ENCODE peak calls at places on chromosomes 1 and 21, in five cellular contexts. One of them, this sample, is unnamed.

GRCh38 chr1:66464356-66464755 is 69.6 kb upstream of the SGIP1 start:
- DNase-seq in NCI-H510A treated with DMSO at 0.1 percent for 48 hours: no peak
- DNase-seq in fibroblast of lung: no peak
- DNase-seq in posterior vena cava: no peak
- DNase-seq in stimulated activated naive CD8-positive, alpha-beta T cell treated with anti-CD3 and anti-CD28 coated beads, Interleukin-15, amount 100 ng/mL, for 72 hours: no peak
- DNase-seq in this sample: no peak

GRCh38 chr1:53712276-53712675 is 26.7 kb downstream of the GLIS1 start:
- DNase-seq in posterior vena cava: no peak
- DNase-seq in NCI-H510A treated with DMSO at 0.1 percent for 48 hours: no peak
- DNase-seq in stimulated activated naive CD8-positive, alpha-beta T cell treated with anti-CD3 and anti-CD28 coated beads, Interleukin-15, amount 100 ng/mL, for 72 hours: no peak
- DNase-seq in fibroblast of lung: no peak
- DNase-seq in this sample: no peak

GRCh38 chr1:206529425-206529824 is 22.1 kb downstream of the RASSF5 start:
- DNase-seq in stimulated activated naive CD8-positive, alpha-beta T cell treated with anti-CD3 and anti-CD28 coated beads, Interleukin-15, amount 100 ng/mL, for 72 hours: no peak
- DNase-seq in fibroblast of lung: no peak
- DNase-seq in posterior vena cava: no peak
- DNase-seq in NCI-H510A treated with DMSO at 0.1 percent for 48 hours: no peak
- DNase-seq in this sample: no peak

GRCh38 chr21:15560383-15561056 is 169.3 kb upstream of the USP25 start:
- DNase-seq in stimulated activated naive CD8-positive, alpha-beta T cell treated with anti-CD3 and anti-CD28 coated beads, Interleukin-15, amount 100 ng/mL, for 72 hours: peak
- DNase-seq in NCI-H510A treated with DMSO at 0.1 percent for 48 hours: no peak
- DNase-seq in fibroblast of lung: peak
- DNase-seq in posterior vena cava: no peak
- DNase-seq in this sample: no peak

GRCh38 chr1:42178249-42178648 is 13.7 kb upstream of the GUCA2A start:
- DNase-seq in NCI-H510A treated with DMSO at 0.1 percent for 48 hours: no peak
- DNase-seq in fibroblast of lung: peak
- DNase-seq in stimulated activated naive CD8-positive, alpha-beta T cell treated with anti-CD3 and anti-CD28 coated beads, Interleukin-15, amount 100 ng/mL, for 72 hours: no peak
- DNase-seq in posterior vena cava: no peak
- DNase-seq in this sample: no peak

GRCh38 chr1:184875218-184875617 is 99.1 kb downstream of the NIBAN1 start:
- DNase-seq in fibroblast of lung: no peak
- DNase-seq in NCI-H510A treated with DMSO at 0.1 percent for 48 hours: no peak
- DNase-seq in posterior vena cava: no peak
- DNase-seq in stimulated activated naive CD8-positive, alpha-beta T cell treated with anti-CD3 and anti-CD28 coated beads, Interleukin-15, amount 100 ng/mL, for 72 hours: no peak
- DNase-seq in this sample: no peak

GRCh38 chr21:33109574-33110339 is 39.8 kb downstream of the OLIG1 start:
- DNase-seq in posterior vena cava: no peak
- DNase-seq in stimulated activated naive CD8-positive, alpha-beta T cell treated with anti-CD3 and anti-CD28 coated beads, Interleukin-15, amount 100 ng/mL, for 72 hours: no peak
- DNase-seq in fibroblast of lung: no peak
- DNase-seq in NCI-H510A treated with DMSO at 0.1 percent for 48 hours: peak
- DNase-seq in this sample: no peak

GRCh38 chr1:152164542-152165136 is 5.6 kb upstream of the RPTN start:
- DNase-seq in NCI-H510A treated with DMSO at 0.1 percent for 48 hours: no peak
- DNase-seq in stimulated activated naive CD8-positive, alpha-beta T cell treated with anti-CD3 and anti-CD28 coated beads, Interleukin-15, amount 100 ng/mL, for 72 hours: no peak
- DNase-seq in posterior vena cava: no peak
- DNase-seq in fibroblast of lung: no peak
- DNase-seq in this sample: peak

GRCh38 chr1:84613026-84613425 is 38.8 kb upstream of the CTBS start:
- DNase-seq in fibroblast of lung: peak
- DNase-seq in stimulated activated naive CD8-positive, alpha-beta T cell treated with anti-CD3 and anti-CD28 coated beads, Interleukin-15, amount 100 ng/mL, for 72 hours: no peak
- DNase-seq in NCI-H510A treated with DMSO at 0.1 percent for 48 hours: no peak
- DNase-seq in posterior vena cava: no peak
- DNase-seq in this sample: no peak

GRCh38 chr1:221468556-221468955 is 273.3 kb downstream of the DUSP10 start:
- DNase-seq in fibroblast of lung: no peak
- DNase-seq in posterior vena cava: no peak
- DNase-seq in stimulated activated naive CD8-positive, alpha-beta T cell treated with anti-CD3 and anti-CD28 coated beads, Interleukin-15, amount 100 ng/mL, for 72 hours: no peak
- DNase-seq in NCI-H510A treated with DMSO at 0.1 percent for 48 hours: no peak
- DNase-seq in this sample: no peak

GRCh38 chr1:45843474-45843905 is 40.1 kb downstream of the MAST2 start:
- DNase-seq in fibroblast of lung: peak
- DNase-seq in stimulated activated naive CD8-positive, alpha-beta T cell treated with anti-CD3 and anti-CD28 coated beads, Interleukin-15, amount 100 ng/mL, for 72 hours: no peak
- DNase-seq in NCI-H510A treated with DMSO at 0.1 percent for 48 hours: no peak
- DNase-seq in posterior vena cava: no peak
- DNase-seq in this sample: peak

GRCh38 chr1:58812926-58813325 is 29.1 kb upstream of the JUN start:
- DNase-seq in fibroblast of lung: no peak
- DNase-seq in stimulated activated naive CD8-positive, alpha-beta T cell treated with anti-CD3 and anti-CD28 coated beads, Interleukin-15, amount 100 ng/mL, for 72 hours: peak
- DNase-seq in posterior vena cava: no peak
- DNase-seq in NCI-H510A treated with DMSO at 0.1 percent for 48 hours: no peak
- DNase-seq in this sample: no peak

GRCh38 chr1:223231581-223231980 is 88.5 kb upstream of the TLR5 start:
- DNase-seq in NCI-H510A treated with DMSO at 0.1 percent for 48 hours: no peak
- DNase-seq in stimulated activated naive CD8-positive, alpha-beta T cell treated with anti-CD3 and anti-CD28 coated beads, Interleukin-15, amount 100 ng/mL, for 72 hours: no peak
- DNase-seq in posterior vena cava: no peak
- DNase-seq in fibroblast of lung: no peak
- DNase-seq in this sample: no peak

GRCh38 chr1:94863919-94864318 is 43.8 kb downstream of the SLC44A3 start:
- DNase-seq in posterior vena cava: no peak
- DNase-seq in stimulated activated naive CD8-positive, alpha-beta T cell treated with anti-CD3 and anti-CD28 coated beads, Interleukin-15, amount 100 ng/mL, for 72 hours: no peak
- DNase-seq in NCI-H510A treated with DMSO at 0.1 percent for 48 hours: no peak
- DNase-seq in fibroblast of lung: peak
- DNase-seq in this sample: peak

GRCh38 chr1:206725053-206725963 is 40.6 kb downstream of the MAPKAPK2 start:
- DNase-seq in stimulated activated naive CD8-positive, alpha-beta T cell treated with anti-CD3 and anti-CD28 coated beads, Interleukin-15, amount 100 ng/mL, for 72 hours: peak
- DNase-seq in posterior vena cava: no peak
- DNase-seq in NCI-H510A treated with DMSO at 0.1 percent for 48 hours: peak
- DNase-seq in fibroblast of lung: peak
- DNase-seq in this sample: peak

GRCh38 chr1:154931940-154932487 is 4.5 kb downstream of the PMVK start:
- DNase-seq in posterior vena cava: no peak
- DNase-seq in fibroblast of lung: no peak
- DNase-seq in stimulated activated naive CD8-positive, alpha-beta T cell treated with anti-CD3 and anti-CD28 coated beads, Interleukin-15, amount 100 ng/mL, for 72 hours: no peak
- DNase-seq in NCI-H510A treated with DMSO at 0.1 percent for 48 hours: peak
- DNase-seq in this sample: no peak

This sample was measured in kidney glomerular epithelial cell.